ENCODE peak calls at places on chromosomes 12 and 14, in six cellular contexts. J is non-pigmented ciliary epithelial cell; O is thoracic aorta; X is lower leg skin; U is activated T-cell treated with anti-CD3 and anti-CD28 coated beads, Interleukin-2, amount 50 U/mL, for 4 hours; B is activated CD4-positive, alpha-beta T cell treated with anti-CD3 and anti-CD28 coated beads for 4 hours. T is an unnamed sample.

GRCh38 chr12:50745861-50746260 is 18.0 kb upstream of the ATF1 start:
- DNase-seq in X (peak), O (no peak), J (no peak), U (no peak), B (no peak), T (no peak)

GRCh38 chr12:22578328-22578727 is 34.0 kb upstream of the C2CD5 start:
- DNase-seq in U (no peak), O (no peak), J (no peak), B (no peak), X (no peak), T (no peak)

GRCh38 chr12:19299765-19300164 is 139.5 kb upstream of the AEBP2 start:
- DNase-seq in O (no peak), B (no peak), U (no peak), J (peak), X (no peak), T (no peak)

GRCh38 chr12:131137009-131137835 is 183.5 kb downstream of the ADGRD1 start:
- DNase-seq in B (no peak), U (no peak), J (no peak), O (no peak), X (peak), T (no peak)

GRCh38 chr14:55271572-55272414 is 572 bp downstream of the FBXO34 start:
- DNase-seq in O (peak), B (peak), X (peak), J (no peak), U (peak), T (peak)

GRCh38 chr12:80837342-80837978 is 100.3 kb downstream of the LIN7A start:
- DNase-seq in J (peak), X (no peak), U (no peak), O (no peak), B (no peak), T (no peak)

GRCh38 chr12:39393179-39393578 is 49.7 kb downstream of the KIF21A start:
- DNase-seq in X (no peak), U (no peak), J (no peak), B (no peak), O (no peak), T (no peak)

GRCh38 chr14:85620937-85621336 is 91.0 kb downstream of the FLRT2 start:
- DNase-seq in O (no peak), J (no peak), U (no peak), B (no peak), X (no peak), T (no peak)

GRCh38 chr14:30558362-30558674 is 640 bp upstream of the G2E3 start:
- DNase-seq in J (no peak), O (no peak), B (no peak), U (no peak), X (no peak), T (no peak)

GRCh38 chr12:104596128-104596799 is 139.5 kb downstream of the CHST11 start:
- DNase-seq in B (no peak), O (peak), U (no peak), X (no peak), J (peak), T (no peak)

GRCh38 chr14:62206456-62206855 is 444.2 kb downstream of the SNAPC1 start:
- DNase-seq in J (no peak), X (no peak), O (no peak), U (no peak), B (no peak), T (no peak)

GRCh38 chr12:94032368-94032767 is 116.0 kb upstream of the PLXNC1 start:
- DNase-seq in X (no peak), J (no peak), O (no peak), B (no peak), U (no peak), T (no peak)

GRCh38 chr12:109139360-109139759 is 23.0 kb downstream of the ACACB start:
- DNase-seq in J (no peak), O (no peak), U (no peak), B (no peak), X (no peak), T (no peak)

GRCh38 chr12:5748027-5748426 is 197.0 kb downstream of the ANO2 start:
- DNase-seq in U (no peak), X (no peak), J (no peak), O (no peak), B (no peak), T (no peak)

GRCh38 chr12:124397807-124398577 is 103.1 kb downstream of the RFLNA start:
- DNase-seq in J (no peak), U (no peak), O (no peak), X (peak), B (no peak), T (no peak)

GRCh38 chr12:15892645-15893259 is 10.6 kb downstream of the STRAP start:
- DNase-seq in X (no peak), U (no peak), J (no peak), O (no peak), B (no peak), T (no peak)

GRCh38 chr14:64692189-64692588 is 12.0 kb upstream of the PLEKHG3 start:
- DNase-seq in X (no peak), B (no peak), U (no peak), J (no peak), O (no peak), T (no peak)

GRCh38 chr12:9132008-9132535 is 16.4 kb upstream of the A2M start:
- DNase-seq in J (no peak), U (no peak), B (no peak), O (no peak), X (no peak), T (no peak)

GRCh38 chr12:27673285-27673684 is 23.0 kb upstream of the REP15 start:
- DNase-seq in U (no peak), X (no peak), B (no peak), J (no peak), O (no peak), T (no peak)

GRCh38 chr12:122807651-122808050 is 27.6 kb upstream of the HIP1R start:
- DNase-seq in X (no peak), U (no peak), J (no peak), O (no peak), B (no peak), T (no peak)

GRCh38 chr12:124804011-124804621 is 59.5 kb downstream of the SCARB1 start:
- DNase-seq in O (peak), X (no peak), B (no peak), U (no peak), J (no peak), T (no peak)

GRCh38 chr12:60930146-60930545 is 1330.1 kb upstream of the USP15 start:
- DNase-seq in J (no peak), B (no peak), U (no peak), O (no peak), X (no peak), T (no peak)

GRCh38 chr12:86735851-86736250 is 479.7 kb upstream of the MGAT4C start:
- DNase-seq in X (no peak), B (no peak), J (no peak), U (no peak), O (no peak), T (no peak)

GRCh38 chr12:17017402-17017801 is 411.4 kb upstream of the LMO3 start:
- DNase-seq in J (no peak), B (no peak), U (no peak), X (no peak), O (no peak), T (no peak)

GRCh38 chr12:45933504-45933903 is 56.9 kb downstream of the SCAF11 start:
- DNase-seq in X (no peak), B (no peak), U (no peak), J (no peak), O (no peak), T (no peak)